ENCODE peak calls at places on chromosomes 16 and 17, in seven cellular contexts. One of them, this sample, is unnamed.

GRCh38 chr16:2842340-2843000 is 12.4 kb downstream of the ZG16B start:
- DNase-seq in breast epithelium: no peak
- DNase-seq in astrocyte of the spinal cord: peak; percentile 16
- DNase-seq in GM12864: peak; percentile 42
- DNase-seq in HFF-Myc: no peak
- DNase-seq in AG10803: no peak
- DNase-seq in heart left ventricle: peak; percentile 57
- DNase-seq in this sample: peak; percentile 47

GRCh38 chr17:59811209-59811608 is 81.5 kb downstream of the TUBD1 start:
- DNase-seq in heart left ventricle: no peak
- DNase-seq in astrocyte of the spinal cord: no peak
- DNase-seq in GM12864: no peak
- DNase-seq in AG10803: peak; percentile 44
- DNase-seq in breast epithelium: no peak
- DNase-seq in HFF-Myc: no peak
- DNase-seq in this sample: no peak

GRCh38 chr16:66315210-66315825 is 51.2 kb upstream of the CDH5 start:
- DNase-seq in heart left ventricle: peak; percentile 62
- DNase-seq in HFF-Myc: peak; percentile 41
- DNase-seq in AG10803: peak; percentile 72
- DNase-seq in astrocyte of the spinal cord: peak; percentile 68
- DNase-seq in GM12864: peak; percentile 18
- DNase-seq in breast epithelium: no peak
- DNase-seq in this sample: peak; percentile 84

GRCh38 chr17:73191443-73192218 is 1.2 kb upstream of the COG1 start:
- DNase-seq in astrocyte of the spinal cord: peak; percentile 76
- DNase-seq in HFF-Myc: no peak
- DNase-seq in GM12864: peak; percentile 62
- DNase-seq in heart left ventricle: peak; percentile 57
- DNase-seq in breast epithelium: no peak
- DNase-seq in AG10803: peak; percentile 67
- DNase-seq in this sample: peak; percentile 79

GRCh38 chr16:73231969-73232554 is 184.1 kb upstream of the ZFHX3 start:
- DNase-seq in heart left ventricle: no peak
- DNase-seq in HFF-Myc: no peak
- DNase-seq in breast epithelium: no peak
- DNase-seq in astrocyte of the spinal cord: no peak
- DNase-seq in GM12864: no peak
- DNase-seq in AG10803: no peak
- DNase-seq in this sample: peak; percentile 27

GRCh38 chr17:62912363-62912762 is 53.7 kb upstream of the TANC2 start:
- DNase-seq in HFF-Myc: no peak
- DNase-seq in astrocyte of the spinal cord: no peak
- DNase-seq in heart left ventricle: no peak
- DNase-seq in AG10803: no peak
- DNase-seq in GM12864: no peak
- DNase-seq in breast epithelium: no peak
- DNase-seq in this sample: no peak

GRCh38 chr16:68264128-68265077 is at the start of gene SLC7A6:
- DNase-seq in HFF-Myc: no peak
- DNase-seq in GM12864: peak; percentile 49
- DNase-seq in AG10803: peak; percentile 77
- DNase-seq in astrocyte of the spinal cord: peak; percentile 52
- DNase-seq in heart left ventricle: peak; percentile 84
- DNase-seq in breast epithelium: peak; percentile 60
- DNase-seq in this sample: peak; percentile 75

GRCh38 chr17:29074488-29074887 is 31.5 kb downstream of the PIPOX start:
- DNase-seq in AG10803: no peak
- DNase-seq in astrocyte of the spinal cord: no peak
- DNase-seq in breast epithelium: no peak
- DNase-seq in HFF-Myc: no peak
- DNase-seq in heart left ventricle: peak; percentile 47
- DNase-seq in GM12864: no peak
- DNase-seq in this sample: no peak

GRCh38 chr17:876272-876671 is 94.1 kb downstream of the MRM3 start:
- DNase-seq in astrocyte of the spinal cord: no peak
- DNase-seq in breast epithelium: no peak
- DNase-seq in GM12864: no peak
- DNase-seq in heart left ventricle: no peak
- DNase-seq in AG10803: no peak
- DNase-seq in HFF-Myc: no peak
- DNase-seq in this sample: no peak

GRCh38 chr17:81412490-81413093 is 17.3 kb downstream of the BAHCC1 start:
- DNase-seq in AG10803: no peak
- DNase-seq in astrocyte of the spinal cord: no peak
- DNase-seq in breast epithelium: no peak
- DNase-seq in GM12864: peak; percentile 16
- DNase-seq in heart left ventricle: peak; percentile 67
- DNase-seq in HFF-Myc: no peak
- DNase-seq in this sample: peak; percentile 66

GRCh38 chr16:74991593-74992403 is 6.9 kb upstream of the WDR59 start:
- DNase-seq in breast epithelium: no peak
- DNase-seq in heart left ventricle: no peak
- DNase-seq in AG10803: no peak
- DNase-seq in GM12864: no peak
- DNase-seq in HFF-Myc: no peak
- DNase-seq in astrocyte of the spinal cord: no peak
- DNase-seq in this sample: no peak

GRCh38 chr16:11670171-11671131 is 2.2 kb downstream of the SNN start:
- DNase-seq in heart left ventricle: no peak
- DNase-seq in AG10803: no peak
- DNase-seq in astrocyte of the spinal cord: no peak
- DNase-seq in GM12864: no peak
- DNase-seq in breast epithelium: no peak
- DNase-seq in HFF-Myc: no peak
- DNase-seq in this sample: no peak

GRCh38 chr16:35908942-35909341 is 2449.5 kb downstream of the TP53TG3F start:
- DNase-seq in AG10803: no peak
- DNase-seq in heart left ventricle: no peak
- DNase-seq in breast epithelium: no peak
- DNase-seq in GM12864: no peak
- DNase-seq in astrocyte of the spinal cord: no peak
- DNase-seq in HFF-Myc: no peak
- DNase-seq in this sample: no peak

GRCh38 chr17:75721463-75722011 is 278 bp downstream of the ITGB4 start:
- DNase-seq in heart left ventricle: no peak
- DNase-seq in breast epithelium: no peak
- DNase-seq in GM12864: no peak
- DNase-seq in astrocyte of the spinal cord: no peak
- DNase-seq in HFF-Myc: no peak
- DNase-seq in AG10803: no peak
- DNase-seq in this sample: no peak

GRCh38 chr17:20174588-20175265 is 165.6 kb downstream of the SPECC1 start:
- DNase-seq in AG10803: peak; percentile 41
- DNase-seq in heart left ventricle: no peak
- DNase-seq in breast epithelium: no peak
- DNase-seq in astrocyte of the spinal cord: peak; percentile 79
- DNase-seq in HFF-Myc: no peak
- DNase-seq in GM12864: no peak
- DNase-seq in this sample: peak; percentile 33

GRCh38 chr16:12458591-12459400 is 344.9 kb downstream of the CPPED1 start:
- DNase-seq in astrocyte of the spinal cord: no peak
- DNase-seq in heart left ventricle: peak; percentile 29
- DNase-seq in HFF-Myc: no peak
- DNase-seq in GM12864: no peak
- DNase-seq in AG10803: no peak
- DNase-seq in breast epithelium: no peak
- DNase-seq in this sample: no peak

GRCh38 chr17:50829336-50829735 is 6.0 kb upstream of the WFIKKN2 start:
- DNase-seq in AG10803: no peak
- DNase-seq in breast epithelium: no peak
- DNase-seq in HFF-Myc: no peak
- DNase-seq in heart left ventricle: no peak
- DNase-seq in astrocyte of the spinal cord: no peak
- DNase-seq in GM12864: no peak
- DNase-seq in this sample: no peak

GRCh38 chr17:43040655-43041054 is 15.6 kb downstream of the RND2 start:
- DNase-seq in AG10803: no peak
- DNase-seq in HFF-Myc: no peak
- DNase-seq in astrocyte of the spinal cord: no peak
- DNase-seq in heart left ventricle: no peak
- DNase-seq in GM12864: no peak
- DNase-seq in breast epithelium: no peak
- DNase-seq in this sample: no peak

GRCh38 chr17:56808503-56808902 is 25.2 kb downstream of the C17orf67 start:
- DNase-seq in HFF-Myc: no peak
- DNase-seq in breast epithelium: no peak
- DNase-seq in astrocyte of the spinal cord: no peak
- DNase-seq in heart left ventricle: no peak
- DNase-seq in AG10803: no peak
- DNase-seq in GM12864: no peak
- DNase-seq in this sample: no peak

GRCh38 chr16:9090101-9090959 is 1.1 kb upstream of the HAPSTR1 start:
- DNase-seq in breast epithelium: peak; percentile 52
- DNase-seq in heart left ventricle: peak; percentile 55
- DNase-seq in GM12864: no peak
- DNase-seq in AG10803: no peak
- DNase-seq in HFF-Myc: no peak
- DNase-seq in astrocyte of the spinal cord: no peak
- DNase-seq in this sample: no peak
- TF ChIP-seq CTCF in breast epithelium: no peak
- TF ChIP-seq CTCF in heart left ventricle: no peak
- TF ChIP-seq CTCF in GM12864: no peak
- TF ChIP-seq CTCF in AG10803: no peak
- TF ChIP-seq CTCF in HFF-Myc: no peak
- TF ChIP-seq CTCF in astrocyte of the spinal cord: no peak
- TF ChIP-seq CTCF in this sample: no peak

GRCh38 chr17:57861000-57861736 is 11.3 kb upstream of the MRPS23 start:
- DNase-seq in AG10803: peak; percentile 41
- DNase-seq in astrocyte of the spinal cord: peak; percentile 63
- DNase-seq in breast epithelium: peak; percentile 62
- DNase-seq in HFF-Myc: no peak
- DNase-seq in GM12864: no peak
- DNase-seq in heart left ventricle: peak; percentile 65
- DNase-seq in this sample: no peak
- H3K4me3 ChIP-seq in AG10803: peak overlapping the region; percentile 33
- H3K4me3 ChIP-seq in astrocyte of the spinal cord: peak overlapping the region; percentile 20
- H3K4me3 ChIP-seq in breast epithelium: peak overlapping the region; percentile 43
- H3K4me3 ChIP-seq in HFF-Myc: peak overlapping the region; percentile 8
- H3K4me3 ChIP-seq in GM12864: no peak overlapping the region
- H3K4me3 ChIP-seq in heart left ventricle: peak overlapping the region; percentile 54
- H3K4me3 ChIP-seq in this sample: peak overlapping the region; percentile 41

GRCh38 chr16:4811242-4811641 is 8.8 kb upstream of the ROGDI start:
- DNase-seq in heart left ventricle: no peak
- DNase-seq in AG10803: no peak
- DNase-seq in GM12864: no peak
- DNase-seq in breast epithelium: no peak
- DNase-seq in astrocyte of the spinal cord: no peak
- DNase-seq in HFF-Myc: no peak
- DNase-seq in this sample: no peak

GRCh38 chr16:4814046-4814445 is 11.6 kb upstream of the ROGDI start:
- DNase-seq in AG10803: no peak
- DNase-seq in heart left ventricle: no peak
- DNase-seq in astrocyte of the spinal cord: no peak
- DNase-seq in breast epithelium: no peak
- DNase-seq in GM12864: no peak
- DNase-seq in HFF-Myc: no peak
- DNase-seq in this sample: no peak

GRCh38 chr16:4811773-4812172 is 9.3 kb upstream of the ROGDI start:
- DNase-seq in AG10803: no peak
- DNase-seq in GM12864: no peak
- DNase-seq in breast epithelium: no peak
- DNase-seq in heart left ventricle: no peak
- DNase-seq in astrocyte of the spinal cord: no peak
- DNase-seq in HFF-Myc: no peak
- DNase-seq in this sample: no peak

GRCh38 chr16:4813251-4814003 is 11.0 kb upstream of the ROGDI start:
- DNase-seq in breast epithelium: no peak
- DNase-seq in heart left ventricle: no peak
- DNase-seq in astrocyte of the spinal cord: no peak
- DNase-seq in AG10803: no peak
- DNase-seq in GM12864: no peak
- DNase-seq in HFF-Myc: no peak
- DNase-seq in this sample: no peak

DNA sequence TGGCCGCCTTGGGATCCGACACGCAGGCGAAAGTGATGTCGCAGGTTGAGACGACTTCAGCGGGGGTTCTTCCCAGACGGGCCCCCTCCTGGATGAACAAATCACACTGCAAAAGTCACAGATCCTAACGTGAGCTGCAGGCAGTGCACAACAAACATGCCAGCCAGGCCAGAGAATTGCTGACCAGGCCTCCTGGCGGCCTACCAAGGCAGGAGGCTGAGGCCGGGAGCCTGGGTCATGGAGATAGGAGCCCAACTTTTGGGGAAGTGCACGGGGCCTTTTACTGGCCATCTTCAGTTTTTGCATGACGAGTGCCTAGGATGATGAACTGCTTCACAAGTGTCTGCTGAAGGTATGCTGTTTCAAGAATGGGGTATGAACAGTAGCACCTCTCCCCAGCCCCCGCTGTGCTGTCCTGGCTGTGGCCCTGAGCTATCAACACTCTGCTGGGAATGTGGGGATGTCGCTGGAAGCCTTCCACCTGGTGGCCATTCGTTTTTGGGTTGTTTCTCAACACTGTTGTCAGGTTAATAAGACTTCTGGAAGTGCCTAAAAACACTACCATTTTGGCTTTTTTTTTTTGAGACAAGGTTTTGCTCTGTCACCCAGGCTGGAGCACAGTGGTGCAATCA is 12.2 kb upstream of the ROGDI start:
- DNase-seq in AG10803: no peak
- DNase-seq in HFF-Myc: no peak
- DNase-seq in heart left ventricle: peak; percentile 45
- DNase-seq in breast epithelium: no peak
- DNase-seq in astrocyte of the spinal cord: no peak
- DNase-seq in GM12864: no peak
- DNase-seq in this sample: peak; percentile 16
- TF ChIP-seq CTCF in AG10803: no peak
- TF ChIP-seq CTCF in HFF-Myc: no peak
- TF ChIP-seq CTCF in heart left ventricle: no peak
- TF ChIP-seq CTCF in breast epithelium: no peak
- TF ChIP-seq CTCF in astrocyte of the spinal cord: no peak
- TF ChIP-seq CTCF in GM12864: no peak
- TF ChIP-seq CTCF in this sample: no peak

GRCh38 chr17:30235386-30236296 is at the start of gene SLC6A4:
- DNase-seq in heart left ventricle: no peak
- DNase-seq in astrocyte of the spinal cord: no peak
- DNase-seq in breast epithelium: no peak
- DNase-seq in GM12864: no peak
- DNase-seq in HFF-Myc: no peak
- DNase-seq in AG10803: no peak
- DNase-seq in this sample: peak; percentile 21

GRCh38 chr17:30236297-30236624 is 764 bp upstream of the SLC6A4 start:
- DNase-seq in heart left ventricle: no peak
- DNase-seq in HFF-Myc: no peak
- DNase-seq in astrocyte of the spinal cord: no peak
- DNase-seq in GM12864: no peak
- DNase-seq in breast epithelium: no peak
- DNase-seq in AG10803: no peak
- DNase-seq in this sample: no peak

GRCh38 chr17:30237296-30238002 is 2.0 kb upstream of the SLC6A4 start:
- DNase-seq in GM12864: no peak
- DNase-seq in astrocyte of the spinal cord: no peak
- DNase-seq in heart left ventricle: no peak
- DNase-seq in breast epithelium: no peak
- DNase-seq in AG10803: no peak
- DNase-seq in HFF-Myc: no peak
- DNase-seq in this sample: no peak

GRCh38 chr17:30238003-30238344 is 2.5 kb upstream of the SLC6A4 start:
- DNase-seq in AG10803: no peak
- DNase-seq in HFF-Myc: no peak
- DNase-seq in GM12864: no peak
- DNase-seq in breast epithelium: no peak
- DNase-seq in heart left ventricle: no peak
- DNase-seq in astrocyte of the spinal cord: no peak
- DNase-seq in this sample: no peak

GRCh38 chr17:30236807-30237206 is 1.3 kb upstream of the SLC6A4 start:
- DNase-seq in GM12864: no peak
- DNase-seq in HFF-Myc: no peak
- DNase-seq in astrocyte of the spinal cord: peak; percentile 26
- DNase-seq in AG10803: peak; percentile 25
- DNase-seq in heart left ventricle: peak; percentile 32
- DNase-seq in breast epithelium: no peak
- DNase-seq in this sample: peak; percentile 49
- H3K4me3 ChIP-seq in GM12864: no peak overlapping the region
- H3K4me3 ChIP-seq in HFF-Myc: no peak overlapping the region
- H3K4me3 ChIP-seq in astrocyte of the spinal cord: no peak overlapping the region
- H3K4me3 ChIP-seq in AG10803: no peak overlapping the region
- H3K4me3 ChIP-seq in heart left ventricle: no peak overlapping the region
- H3K4me3 ChIP-seq in breast epithelium: no peak overlapping the region
- H3K4me3 ChIP-seq in this sample: peak overlapping the region; percentile 8

This sample was measured in cardiac fibroblast.